ENCODE peak calls at places on chromosomes 1 and 21, in four cellular contexts. O, U, J and F are unnamed samples.

GRCh38 chr1:232704694-232705680 is 75.1 kb upstream of the SIPA1L2 start:
- DNase-seq in O (peak), U (peak), J (peak), F (peak)

GRCh38 chr1:43653339-43653738 is 3.4 kb downstream of the KDM4A start:
- DNase-seq in O (no peak), U (peak), J (peak), F (no peak)

GRCh38 chr1:226816585-226816984 is 53.8 kb upstream of the PSEN2 start:
- DNase-seq in O (no peak), U (no peak), J (peak), F (peak)

GRCh38 chr21:46294647-46295176 is 8.6 kb downstream of the YBEY start:
- DNase-seq in O (peak), U (no peak), J (peak), F (no peak)

GRCh38 chr1:204523605-204524215 is 7.5 kb downstream of the MDM4 start:
- DNase-seq in O (no peak), U (no peak), J (no peak), F (no peak)

GRCh38 chr21:46428987-46429710 is 29.5 kb upstream of the DIP2A start:
- DNase-seq in O (no peak), U (no peak), J (no peak), F (no peak)

GRCh38 chr1:58818991-58819390 is 35.1 kb upstream of the JUN start:
- DNase-seq in O (no peak), U (no peak), J (no peak), F (no peak)

GRCh38 chr1:180572745-180573144 is 14.0 kb downstream of the OVAAL start:
- DNase-seq in O (no peak), U (no peak), J (no peak), F (no peak)

GRCh38 chr1:19074902-19075721 is 118.6 kb upstream of the IFFO2 start:
- DNase-seq in O (no peak), U (peak), J (no peak), F (no peak)

GRCh38 chr1:53365405-53366063 is 37.7 kb upstream of the LRP8 start:
- DNase-seq in O (no peak), U (peak), J (no peak), F (no peak)

GRCh38 chr21:41616063-41616591 is 108.2 kb upstream of the TMPRSS2 start:
- DNase-seq in O (peak), U (no peak), J (peak), F (peak)

GRCh38 chr1:12078938-12079861 is 16.1 kb downstream of the TNFRSF8 start:
- DNase-seq in O (peak), U (peak), J (peak), F (no peak)

GRCh38 chr1:86084998-86085397 is 71.6 kb downstream of the COL24A1 start:
- DNase-seq in O (no peak), U (no peak), J (peak), F (no peak)

GRCh38 chr21:20013851-20014250 is 984.4 kb upstream of the NCAM2 start:
- DNase-seq in O (no peak), U (no peak), J (no peak), F (no peak)

GRCh38 chr1:64019818-64020217 is 183.6 kb upstream of the UBE2U start:
- DNase-seq in O (peak), U (peak), J (peak), F (no peak)

GRCh38 chr1:247131236-247131635 is 27.1 kb upstream of the ZNF669 start:
- DNase-seq in O (no peak), U (no peak), J (no peak), F (no peak)

GRCh38 chr1:53361541-53361961 is 33.7 kb upstream of the LRP8 start:
- DNase-seq in O (no peak), U (no peak), J (no peak), F (no peak)

GRCh38 chr1:7198664-7199063 is 413.4 kb downstream of the CAMTA1 start:
- DNase-seq in O (no peak), U (no peak), J (no peak), F (no peak)

GRCh38 chr1:117967472-117967871 is 37.9 kb downstream of the WDR3 start:
- DNase-seq in O (peak), U (no peak), J (peak), F (no peak)

GRCh38 chr1:51583532-51583931 is 33.4 kb upstream of the OSBPL9 start:
- DNase-seq in O (peak), U (peak), J (peak), F (no peak)

GRCh38 chr1:46180082-46180616 is 3.9 kb upstream of the P3R3URF start:
- DNase-seq in O (no peak), U (peak), J (no peak), F (no peak)

GRCh38 chr1:43358121-43358745 is 548 bp upstream of the CDC20 start:
- DNase-seq in O (peak), U (no peak), J (peak), F (no peak)

GRCh38 chr1:208028526-208028925 is 117.6 kb upstream of the CD34 start:
- DNase-seq in O (peak), U (no peak), J (no peak), F (no peak)